ENCODE peak calls at places on chromosomes 16 and 17, in five cellular contexts. D, O, Q, W and F are unnamed samples. For H3K9me3, the result is how much of the 10 kb centered on the place peaks cover.

GRCh38 chr17:74114881-74115470 is 88.5 kb upstream of the RPL38 start:
- DNase-seq in Q (no peak), W (no peak), D (peak), O (no peak), F (no peak)

GRCh38 chr17:3754458-3755334 is 31.0 kb downstream of the HASPIN start:
- DNase-seq in W (no peak), Q (no peak), D (peak), O (no peak), F (no peak)

GRCh38 chr16:2492292-2492691 is 17.4 kb downstream of the TBC1D24 start:
- DNase-seq in O (no peak), W (no peak), Q (no peak), D (no peak), F (no peak)

GRCh38 chr17:2335726-2336214 is 487 bp downstream of the TSR1 start:
- DNase-seq in D (no peak), Q (no peak), W (peak), O (no peak), F (no peak)

GRCh38 chr17:8793649-8794048 is 5.5 kb downstream of the MFSD6L start:
- DNase-seq in D (no peak), W (no peak), Q (no peak), O (no peak), F (no peak)

GRCh38 chr17:41917957-41918391 is 777 bp downstream of the ACLY start:
- DNase-seq in W (peak), D (peak), O (no peak), Q (peak), F (no peak)

GRCh38 chr16:55498101-55498500 is 10.8 kb upstream of the LPCAT2 start:
- DNase-seq in W (no peak), Q (no peak), O (no peak), D (no peak), F (no peak)

GRCh38 chr16:75550211-75550662 is 5.8 kb downstream of the TMEM231 start:
- DNase-seq in D (no peak), O (no peak), W (no peak), Q (peak), F (no peak)

GRCh38 chr16:53968454-53968853 is 264.5 kb downstream of the FTO start:
- DNase-seq in O (no peak), Q (no peak), W (no peak), D (no peak), F (no peak)

GRCh38 chr17:21228845-21229244 is 14.9 kb upstream of the TMEM11 start:
- DNase-seq in D (no peak), O (no peak), Q (no peak), W (no peak), F (no peak)

GRCh38 chr16:56982695-56983094 is 6.7 kb upstream of the NLRC5 start:
- DNase-seq in Q (no peak), D (no peak), W (no peak), O (no peak), F (no peak)

GRCh38 chr17:19327039-19327776 is 35.3 kb downstream of the B9D1 start:
- DNase-seq in O (peak), W (no peak), Q (peak), D (peak), F (no peak)

GRCh38 chr17:68753985-68754769 is 153.0 kb upstream of the FAM20A start:
- DNase-seq in O (no peak), Q (no peak), D (no peak), W (no peak), F (no peak)

GRCh38 chr17:40526668-40527067 is 25.2 kb upstream of the TNS4 start:
- DNase-seq in O (no peak), W (peak), Q (peak), D (peak), F (no peak)

GRCh38 chr17:78665952-78666920 is 89.0 kb upstream of the DNAH17 start:
- DNase-seq in Q (no peak), D (peak), W (peak), O (no peak), F (no peak)

GRCh38 chr17:61452301-61453290 is at the start of gene TBX4:
- DNase-seq in O (no peak), D (no peak), Q (peak), W (no peak), F (no peak)

GRCh38 chr17:67413399-67413798 is 36.3 kb downstream of the PITPNC1 start:
- DNase-seq in O (no peak), D (no peak), W (no peak), Q (no peak), F (no peak)

GRCh38 chr17:57689254-57689653 is 55.8 kb downstream of the CCDC182 start:
- DNase-seq in O (no peak), Q (no peak), D (no peak), W (no peak), F (no peak)

GRCh38 chr16:57138281-57138935 is 46.0 kb downstream of the CPNE2 start:
- DNase-seq in Q (no peak), W (no peak), O (no peak), D (peak), F (no peak)

GRCh38 chr16:71927787-71928186 is 32.5 kb downstream of the IST1 start:
- DNase-seq in D (no peak), Q (no peak), W (no peak), O (no peak), F (no peak)

GRCh38 chr16:87233928-87234327 is 83.3 kb downstream of the C16orf95 start:
- DNase-seq in O (no peak), Q (peak), W (no peak), D (no peak), F (no peak)

GRCh38 chr16:67022531-67023214 is 6.3 kb upstream of the CBFB start:
- DNase-seq in O (no peak), W (no peak), D (no peak), Q (no peak), F (no peak)

GRCh38 chr17:42275527-42276358 is 448 bp downstream of the STAT5B start:
- DNase-seq in D (no peak), W (no peak), O (peak), Q (peak), F (no peak)

GRCh38 chr17:64398330-64398729 is 7.7 kb upstream of the PECAM1 start:
- DNase-seq in D (no peak), O (no peak), Q (no peak), W (no peak), F (no peak)

GRCh38 chr16:2776500-2777139 is 460 bp downstream of the ELOB start:
- DNase-seq in Q (no peak), D (peak), O (no peak), W (no peak), F (no peak)

GRCh38 chr17:45308016-45308365 is 8.8 kb downstream of the MAP3K14 start:
- DNase-seq in O (no peak), Q (no peak), W (no peak), D (no peak), F (no peak)
- H3K4me3 ChIP-seq in O (no peak), Q (no peak), W (no peak), D (no peak), F (peak)

GRCh38 chr17:83201206-83202001 is 122.0 kb downstream of the METRNL start:
- DNase-seq in Q (no peak), D (no peak), W (peak), O (no peak), F (no peak)

GRCh38 chr17:83202002-83203000 is 122.9 kb downstream of the METRNL start:
- DNase-seq in Q (no peak), O (no peak), D (peak), W (peak), F (peak)

GRCh38 chr17:83203472-83204221 is 124.2 kb downstream of the METRNL start:
- DNase-seq in W (peak), O (no peak), D (peak), Q (no peak), F (no peak)

GRCh38 chr17:83203073-83203471 is 123.7 kb downstream of the METRNL start:
- DNase-seq in D (peak), Q (peak), W (peak), O (peak), F (peak)

GRCh38 chr17:83204230-83204725 is 124.9 kb downstream of the METRNL start:
- DNase-seq in Q (no peak), O (no peak), W (no peak), D (no peak), F (no peak)
- H3K27ac ChIP-seq in Q (peak), O (no peak), W (peak), D (peak), F (peak)

GRCh38 chr16:35746281-35746962 is 2287.0 kb downstream of the TP53TG3F start:
- DNase-seq in O (no peak), D (no peak), W (no peak), Q (no peak), F (no peak)

GRCh38 chr16:35745821-35746248 is 2286.4 kb downstream of the TP53TG3F start:
- DNase-seq in W (no peak), D (no peak), Q (no peak), O (no peak), F (no peak)

GRCh38 chr16:35744084-35744483 is 2284.7 kb downstream of the TP53TG3F start:
- DNase-seq in Q (no peak), W (no peak), D (no peak), O (no peak), F (no peak)

GRCh38 chr16:35744716-35745115 is 2285.3 kb downstream of the TP53TG3F start:
- DNase-seq in Q (no peak), D (no peak), O (no peak), W (no peak), F (no peak)

DNA sequence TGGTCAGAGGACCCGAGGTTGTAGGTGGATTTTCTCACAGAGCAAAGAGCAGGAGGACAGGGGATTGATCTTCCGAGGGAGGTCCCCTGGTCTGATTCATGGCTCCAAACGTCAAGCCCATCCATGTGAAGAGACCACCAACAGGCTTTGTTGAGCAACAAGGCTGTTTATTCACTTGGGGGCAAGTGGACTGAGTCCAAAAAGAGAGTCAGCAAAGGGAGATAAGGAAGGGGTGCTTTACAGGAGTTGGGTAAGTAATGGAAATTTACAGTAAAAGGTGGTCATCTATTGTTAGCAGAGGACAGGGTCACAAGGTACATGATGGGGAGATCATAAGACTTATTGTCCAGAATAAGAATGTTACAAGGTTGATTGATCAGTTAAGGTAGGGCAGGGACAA is 2285.8 kb downstream of the TP53TG3F start:
- DNase-seq in Q (no peak), O (no peak), D (no peak), W (no peak), F (no peak)
- H3K9me3 ChIP-seq in Q (under half), O (half or more), D (under half), W (under half), F (under half)

GRCh38 chr17:48553837-48554236 is 8.9 kb upstream of the HOXB2 start:
- DNase-seq in W (no peak), Q (peak), D (no peak), O (no peak), F (no peak)
- H3K4me3 ChIP-seq in W (no peak), Q (peak), D (peak), O (peak), F (peak)

DNA sequence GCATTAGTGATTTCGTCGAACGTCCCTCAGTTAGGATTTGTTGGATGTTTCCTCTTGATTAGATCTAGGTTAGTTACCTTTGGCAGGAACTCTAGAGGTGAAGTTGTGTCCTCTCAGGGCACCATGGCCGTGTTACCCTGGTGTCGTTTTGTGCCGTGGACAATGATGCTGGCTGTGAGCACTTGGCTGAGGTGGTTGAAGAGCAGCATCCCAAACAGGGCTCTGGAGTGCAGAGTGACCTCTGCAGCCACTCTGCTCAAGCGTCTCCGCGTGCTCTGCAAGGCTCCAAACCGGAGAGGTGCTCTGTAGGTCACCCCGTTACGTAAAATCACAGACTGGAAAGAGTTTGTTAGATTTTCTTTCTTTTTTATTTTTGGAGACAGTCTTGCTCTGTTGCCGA is 33.0 kb downstream of the FOXK2 start:
- DNase-seq in W (no peak), Q (no peak), O (no peak), D (no peak), F (no peak)
- H3K27ac ChIP-seq in W (peak), Q (no peak), O (no peak), D (no peak), F (peak)

DNA sequence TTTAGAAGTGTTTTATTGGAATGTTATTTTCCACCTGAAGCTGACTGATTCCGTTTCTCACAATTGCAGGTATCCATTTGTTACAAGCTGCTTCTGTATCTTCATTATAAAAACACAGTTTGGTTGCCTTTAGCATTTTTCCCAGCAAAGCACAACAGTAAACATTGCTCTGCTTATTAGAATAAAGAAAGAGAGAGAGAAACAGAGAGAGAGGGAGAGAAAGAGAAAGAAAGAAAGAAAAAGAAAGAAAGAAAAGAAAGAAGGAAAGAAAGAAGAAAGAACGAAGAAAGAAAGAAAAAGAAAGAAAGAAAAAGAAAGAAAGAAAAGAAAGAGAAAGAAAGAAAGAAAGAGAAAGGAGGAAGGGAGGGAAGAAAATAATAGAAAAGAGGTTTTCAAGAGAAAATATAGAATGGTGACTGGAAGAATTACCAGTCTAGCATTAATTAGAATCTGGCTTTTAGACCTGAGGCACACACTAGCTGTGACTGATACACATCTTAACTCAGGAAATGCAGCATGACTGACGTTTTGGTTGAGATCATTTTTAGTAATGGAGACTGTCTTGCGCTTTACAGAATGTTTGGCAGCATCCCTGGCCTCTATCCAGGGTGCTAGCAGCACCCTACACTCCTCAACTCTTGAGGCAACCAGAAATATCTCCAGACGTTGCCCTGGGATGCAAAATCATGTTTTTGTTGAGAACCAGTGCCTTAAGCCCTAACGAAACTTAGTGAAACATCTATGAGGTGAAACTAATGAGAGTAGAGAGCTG is 109.2 kb downstream of the HS3ST3A1 start:
- DNase-seq in Q (no peak), D (no peak), O (no peak), W (no peak), F (no peak)
- H3K9me3 ChIP-seq in Q (under half), D (under half), O (under half), W (under half), F (under half)

GRCh38 chr17:32993977-32994376 is 2.3 kb downstream of the SPACA3 start:
- DNase-seq in D (no peak), W (no peak), O (no peak), Q (no peak), F (no peak)

GRCh38 chr17:32998111-32998892 is 6.7 kb downstream of the SPACA3 start:
- DNase-seq in W (peak), O (peak), D (peak), Q (peak), F (peak)

GRCh38 chr17:32995416-32995815 is 3.8 kb downstream of the SPACA3 start:
- DNase-seq in O (no peak), W (no peak), D (no peak), Q (no peak), F (no peak)

GRCh38 chr17:33002245-33002644 is 10.6 kb downstream of the SPACA3 start:
- DNase-seq in W (no peak), D (no peak), O (no peak), Q (no peak), F (no peak)

DNA sequence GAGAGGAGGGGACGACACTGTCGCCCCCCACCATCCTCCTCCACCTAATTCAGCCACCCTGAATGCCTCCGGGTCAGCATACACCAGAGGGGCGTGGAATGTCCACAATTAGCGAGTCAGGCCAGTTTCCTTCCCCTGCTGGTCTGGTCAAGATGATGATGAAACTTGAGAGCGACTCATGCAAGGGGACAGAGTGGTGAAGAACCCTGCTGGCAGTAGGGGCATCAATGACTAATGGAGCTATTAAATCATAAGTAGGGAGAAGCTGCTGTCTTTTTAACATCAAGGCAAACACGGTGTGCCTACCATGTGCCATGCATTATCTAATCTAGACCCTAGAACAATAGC is 7.2 kb downstream of the SPACA3 start:
- DNase-seq in D (no peak), Q (peak), O (no peak), W (no peak), F (no peak)
- H3K4me3 ChIP-seq in D (no peak), Q (no peak), O (peak), W (no peak), F (no peak)

DNA sequence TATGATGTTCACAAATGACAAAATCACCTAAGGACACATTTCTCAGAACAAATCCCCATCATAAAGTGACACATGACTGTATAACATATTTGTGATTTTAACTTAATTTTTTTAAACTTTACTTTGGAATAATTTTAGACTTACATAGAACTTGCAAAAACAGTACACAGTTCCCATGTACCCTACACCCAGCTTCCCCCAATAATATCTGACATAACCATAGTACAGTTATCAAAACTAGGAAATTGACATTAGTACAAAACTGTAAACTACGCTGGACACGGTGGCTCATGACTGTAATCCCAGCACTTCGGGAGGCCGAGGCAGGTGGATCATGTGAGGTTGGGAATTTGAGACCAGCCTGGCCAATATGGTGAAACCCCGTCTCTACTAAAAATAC is 24.8 kb downstream of the CDC27 start:
- DNase-seq in D (no peak), Q (no peak), W (no peak), O (no peak), F (no peak)
- H3K27ac ChIP-seq in D (no peak), Q (no peak), W (no peak), O (no peak), F (no peak)

GRCh38 chr16:31916056-31916488 is 42.5 kb downstream of the ZNF267 start:
- DNase-seq in W (no peak), D (no peak), O (no peak), Q (no peak), F (no peak)

GRCh38 chr16:31920373-31920772 is 46.8 kb downstream of the ZNF267 start:
- DNase-seq in W (no peak), O (no peak), Q (no peak), D (no peak), F (no peak)
- H3K9me3 ChIP-seq in W (under half), O (under half), Q (under half), D (half or more), F (half or more)

DNA sequence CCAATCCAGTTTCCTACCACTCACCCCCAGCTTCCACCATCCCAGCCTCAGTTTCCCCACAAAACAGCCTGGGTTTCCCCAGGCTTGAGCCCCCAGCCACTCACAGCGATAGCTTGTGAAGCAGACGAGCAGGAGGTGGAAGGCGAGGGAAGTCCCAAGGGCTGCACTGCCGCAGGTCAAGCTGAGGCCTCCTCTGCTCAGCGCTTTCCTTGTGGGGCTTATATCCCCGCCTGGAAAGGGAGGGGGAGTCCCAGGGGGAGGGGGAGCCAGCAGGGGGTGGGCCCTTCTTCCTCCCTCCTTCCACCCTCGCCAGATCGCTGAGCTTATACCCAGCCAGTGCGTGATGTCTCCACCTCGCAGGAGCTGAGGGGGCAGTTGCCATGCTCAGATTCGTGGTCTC is at the start of gene PYY:
- DNase-seq in O (no peak), D (no peak), Q (no peak), W (no peak), F (no peak)
- H3K4me3 ChIP-seq in O (no peak), D (no peak), Q (no peak), W (no peak), F (peak)